ENCODE peak calls at places on chromosome 22, in four cellular contexts. One of them, this sample, is unnamed.

GRCh38 chr22:49156662-49157285 is 670.9 kb downstream of the BRD1 start:
- DNase-seq in A549: no peak
- DNase-seq in gastrocnemius medialis: no peak
- DNase-seq in K562: no peak
- DNase-seq in this sample: no peak

GRCh38 chr22:39219071-39220050 is 25.4 kb downstream of the PDGFB start:
- DNase-seq in A549: no peak
- DNase-seq in gastrocnemius medialis: no peak
- DNase-seq in K562: no peak
- DNase-seq in this sample: no peak

GRCh38 chr22:36577019-36577418 is 48.1 kb upstream of the EIF3D start:
- DNase-seq in A549: peak
- DNase-seq in gastrocnemius medialis: no peak
- DNase-seq in K562: no peak
- DNase-seq in this sample: peak

GRCh38 chr22:40597541-40598453 is 38.7 kb downstream of the MRTFA start:
- DNase-seq in A549: no peak
- DNase-seq in gastrocnemius medialis: no peak
- DNase-seq in K562: no peak
- DNase-seq in this sample: no peak

GRCh38 chr22:48478124-48478523 is 1349.5 kb downstream of the BRD1 start:
- DNase-seq in A549: no peak
- DNase-seq in gastrocnemius medialis: no peak
- DNase-seq in K562: no peak
- DNase-seq in this sample: no peak

GRCh38 chr22:39097098-39098020 is at the start of gene APOBEC3H:
- DNase-seq in A549: no peak
- DNase-seq in gastrocnemius medialis: no peak
- DNase-seq in K562: peak
- DNase-seq in this sample: peak

GRCh38 chr22:20955548-20955947 is 11.5 kb upstream of the AIFM3 start:
- DNase-seq in A549: no peak
- DNase-seq in gastrocnemius medialis: no peak
- DNase-seq in K562: no peak
- DNase-seq in this sample: no peak

GRCh38 chr22:32958021-32958420 is 100.2 kb downstream of the SYN3 start:
- DNase-seq in A549: no peak
- DNase-seq in gastrocnemius medialis: no peak
- DNase-seq in K562: no peak
- DNase-seq in this sample: no peak

GRCh38 chr22:25404923-25405853 is 159.3 kb upstream of the GRK3 start:
- DNase-seq in A549: peak
- DNase-seq in gastrocnemius medialis: peak
- DNase-seq in K562: peak
- DNase-seq in this sample: peak

GRCh38 chr22:49271831-49272230 is 555.8 kb downstream of the BRD1 start:
- DNase-seq in A549: no peak
- DNase-seq in gastrocnemius medialis: no peak
- DNase-seq in K562: no peak
- DNase-seq in this sample: no peak

GRCh38 chr22:48955351-48956311 is 872.0 kb downstream of the BRD1 start:
- DNase-seq in A549: no peak
- DNase-seq in gastrocnemius medialis: no peak
- DNase-seq in K562: no peak
- DNase-seq in this sample: no peak

GRCh38 chr22:27794244-27794643 is 7.3 kb downstream of the MN1 start:
- DNase-seq in A549: no peak
- DNase-seq in gastrocnemius medialis: no peak
- DNase-seq in K562: no peak
- DNase-seq in this sample: no peak

GRCh38 chr22:40721266-40721665 is 42.0 kb downstream of the MCHR1 start:
- DNase-seq in A549: no peak
- DNase-seq in gastrocnemius medialis: no peak
- DNase-seq in K562: no peak
- DNase-seq in this sample: peak

GRCh38 chr22:50270302-50271010 is at the start of gene MAPK11:
- DNase-seq in A549: no peak
- DNase-seq in gastrocnemius medialis: peak
- DNase-seq in K562: peak
- DNase-seq in this sample: peak

GRCh38 chr22:49215840-49216239 is 611.8 kb downstream of the BRD1 start:
- DNase-seq in A549: no peak
- DNase-seq in gastrocnemius medialis: no peak
- DNase-seq in K562: no peak
- DNase-seq in this sample: no peak

GRCh38 chr22:41367680-41368542 is 13.8 kb upstream of the TEF start:
- DNase-seq in A549: no peak
- DNase-seq in gastrocnemius medialis: peak
- DNase-seq in K562: no peak
- DNase-seq in this sample: peak

DNA sequence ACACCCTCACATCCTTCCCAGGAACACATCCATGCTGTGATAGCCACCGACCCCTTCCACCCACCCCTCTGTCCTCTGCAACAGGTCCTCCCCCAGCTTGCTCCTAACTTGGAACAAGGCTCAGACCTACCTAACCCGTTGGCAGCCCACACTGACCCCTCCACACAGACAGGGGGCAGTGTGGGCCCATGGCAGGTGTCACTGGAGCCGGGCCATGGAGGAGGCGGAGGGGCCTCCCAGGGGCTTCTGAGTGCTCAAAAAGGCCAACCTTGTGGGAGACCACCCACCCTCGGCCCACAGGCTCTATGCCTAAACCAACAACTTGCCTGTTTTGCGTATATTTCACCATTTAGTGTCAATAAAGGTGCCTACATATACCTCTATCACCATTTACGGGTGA is 57.0 kb downstream of the CERK start:
- DNase-seq in A549: peak
- DNase-seq in gastrocnemius medialis: no peak
- DNase-seq in K562: peak
- DNase-seq in this sample: no peak
- TF ChIP-seq CTCF in A549: no peak
- TF ChIP-seq CTCF in gastrocnemius medialis: no peak
- TF ChIP-seq CTCF in K562: peak
- TF ChIP-seq CTCF in this sample: peak

GRCh38 chr22:26480611-26480932 is 3.0 kb downstream of the HPS4 start:
- DNase-seq in A549: no peak
- DNase-seq in gastrocnemius medialis: no peak
- DNase-seq in K562: no peak
- DNase-seq in this sample: no peak
- H3K4me3 ChIP-seq in A549: no peak
- H3K4me3 ChIP-seq in gastrocnemius medialis: no peak
- H3K4me3 ChIP-seq in K562: peak
- H3K4me3 ChIP-seq in this sample: no peak

DNA sequence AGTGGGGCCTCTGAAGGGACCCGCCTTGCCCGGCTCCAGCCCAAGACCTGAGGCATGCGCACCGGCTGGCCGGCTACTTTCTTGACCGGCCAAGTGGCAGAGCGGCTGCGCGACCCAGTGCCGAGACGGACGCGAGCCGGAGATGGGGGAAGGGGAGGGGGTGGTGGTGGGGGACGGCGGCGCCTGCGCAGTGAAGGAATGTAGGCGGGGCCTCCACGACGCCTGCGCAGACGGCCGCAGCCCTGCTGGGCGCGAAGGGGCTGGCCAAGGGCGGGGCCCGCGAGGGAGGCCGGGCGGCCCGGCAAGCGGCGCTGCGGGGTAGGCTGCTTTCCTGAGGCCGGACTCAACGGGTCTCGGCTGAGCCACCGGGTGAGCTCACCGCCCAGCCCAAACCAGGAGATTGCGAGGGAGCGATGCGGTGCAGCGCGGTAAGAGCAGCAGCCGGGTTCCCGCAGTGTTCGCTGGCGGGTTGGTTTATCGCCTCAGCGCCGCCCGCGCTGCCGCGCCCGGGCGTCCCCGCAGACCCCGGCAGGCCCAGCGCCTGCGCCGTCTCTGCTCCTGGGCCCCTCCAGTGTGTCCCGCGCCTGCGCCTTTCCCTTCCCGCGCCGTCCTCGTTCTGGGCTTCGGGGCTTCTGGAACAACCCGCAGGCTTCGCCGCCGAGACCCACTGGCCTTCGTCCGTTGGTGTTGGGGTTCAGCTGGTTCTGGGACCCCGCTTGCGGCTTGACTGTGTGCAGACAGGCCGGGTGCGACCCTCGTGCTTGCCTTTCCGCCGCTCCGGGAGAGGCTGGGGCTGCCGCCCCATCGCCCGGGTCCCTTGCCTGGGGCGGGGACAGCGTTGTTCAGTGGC is at the start of gene SPECC1L:
- DNase-seq in A549: peak
- DNase-seq in gastrocnemius medialis: peak
- DNase-seq in K562: peak
- DNase-seq in this sample: peak
- TF ChIP-seq CTCF in A549: no peak
- TF ChIP-seq CTCF in gastrocnemius medialis: no peak
- TF ChIP-seq CTCF in K562: peak
- TF ChIP-seq CTCF in this sample: peak

DNA sequence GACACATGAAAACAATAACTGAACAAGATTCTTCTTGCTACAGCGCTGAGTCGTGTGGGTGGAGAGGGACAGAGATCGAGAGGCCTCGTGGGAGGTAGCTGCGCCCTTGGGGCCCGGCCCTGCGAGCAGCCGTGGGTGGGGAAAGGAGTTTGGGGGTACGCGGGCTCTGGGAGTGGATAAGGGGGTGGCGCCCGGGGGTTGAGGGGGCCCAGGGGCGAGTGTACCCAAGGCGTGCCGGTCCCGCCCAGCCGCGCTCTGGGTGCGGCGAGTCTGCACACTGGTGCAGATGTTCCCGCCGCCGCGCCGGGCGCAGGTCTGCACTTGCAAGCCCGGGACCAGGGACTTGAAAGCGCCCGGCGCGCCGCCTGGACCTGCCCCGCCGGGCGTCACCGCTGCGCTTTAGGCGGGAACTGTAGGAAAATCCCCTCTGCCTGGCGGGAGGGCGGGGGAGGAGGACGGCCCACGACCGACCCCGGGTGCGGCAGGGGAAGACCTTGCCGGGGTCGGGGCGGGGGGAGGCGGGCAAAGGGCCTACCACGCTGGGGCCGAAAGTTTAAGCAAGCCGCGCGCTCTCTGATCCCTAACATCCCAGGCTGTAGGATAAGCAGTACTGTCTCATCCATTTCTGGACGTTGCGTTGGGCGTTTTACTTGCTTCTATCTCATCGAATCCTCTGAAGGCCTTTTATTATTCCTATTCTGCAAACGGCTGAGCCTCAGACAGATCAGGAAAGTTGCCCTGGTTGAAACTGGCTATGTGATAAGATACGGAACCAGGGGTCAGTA is 1.4 kb upstream of the KREMEN1 start:
- DNase-seq in A549: no peak
- DNase-seq in gastrocnemius medialis: no peak
- DNase-seq in K562: no peak
- DNase-seq in this sample: peak
- H3K4me3 ChIP-seq in A549: peak
- H3K4me3 ChIP-seq in gastrocnemius medialis: peak
- H3K4me3 ChIP-seq in K562: no peak
- H3K4me3 ChIP-seq in this sample: peak

DNA sequence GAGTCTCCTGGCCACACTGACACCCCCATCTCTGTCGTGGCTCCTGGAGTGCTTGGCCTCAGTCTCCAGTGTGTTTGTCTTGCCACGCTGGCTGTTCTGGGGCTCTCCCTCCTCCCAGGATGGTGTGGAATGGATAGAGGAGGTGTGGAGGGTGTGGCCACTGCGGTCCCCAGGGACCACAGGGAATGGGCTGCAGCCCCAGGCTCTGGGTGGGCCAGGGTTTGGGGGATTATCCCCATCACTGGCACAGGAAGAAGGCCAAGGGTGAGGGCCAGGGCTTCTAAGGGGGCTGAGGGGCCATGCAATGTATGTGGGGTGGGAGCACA is 8.1 kb downstream of the GNAZ start:
- DNase-seq in A549: no peak
- DNase-seq in gastrocnemius medialis: no peak
- DNase-seq in K562: no peak
- DNase-seq in this sample: no peak
- TF ChIP-seq CTCF in A549: no peak
- TF ChIP-seq CTCF in gastrocnemius medialis: no peak
- TF ChIP-seq CTCF in K562: peak
- TF ChIP-seq CTCF in this sample: no peak

DNA sequence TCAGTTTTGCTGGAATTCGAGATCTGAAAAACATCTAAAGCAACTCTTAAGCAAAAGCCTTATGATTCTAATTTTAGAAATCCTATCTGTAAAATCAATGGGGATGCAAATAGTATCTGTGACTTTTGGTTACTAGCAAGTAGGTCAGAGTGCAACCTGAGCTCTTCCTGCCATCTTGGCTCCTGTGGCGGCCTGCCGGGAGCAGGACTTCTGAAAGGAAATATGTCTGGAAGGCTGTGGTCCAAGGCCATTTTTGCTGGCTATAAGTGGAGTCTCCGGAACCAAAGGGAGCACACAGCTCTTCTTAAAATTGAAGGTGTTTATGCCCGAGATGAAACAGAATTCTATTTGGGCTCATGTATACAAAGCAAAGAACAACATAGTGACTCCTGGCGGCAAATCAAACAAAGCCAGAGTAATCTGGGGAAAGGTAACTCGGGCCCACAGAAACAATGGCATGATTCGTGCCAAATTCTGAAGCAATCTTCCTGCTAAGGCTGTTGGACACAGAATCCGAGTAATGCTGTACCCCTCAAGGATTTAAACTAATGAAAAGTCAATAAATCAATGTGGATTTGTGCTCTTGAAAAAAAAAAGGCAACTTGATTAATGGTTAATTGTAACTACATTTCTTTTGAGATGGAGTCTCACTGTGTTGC is 1.7 kb downstream of the SAMM50 start:
- DNase-seq in A549: no peak
- DNase-seq in gastrocnemius medialis: peak
- DNase-seq in K562: no peak
- DNase-seq in this sample: no peak
- H3K4me3 ChIP-seq in A549: no peak
- H3K4me3 ChIP-seq in gastrocnemius medialis: peak
- H3K4me3 ChIP-seq in K562: peak
- H3K4me3 ChIP-seq in this sample: peak

DNA sequence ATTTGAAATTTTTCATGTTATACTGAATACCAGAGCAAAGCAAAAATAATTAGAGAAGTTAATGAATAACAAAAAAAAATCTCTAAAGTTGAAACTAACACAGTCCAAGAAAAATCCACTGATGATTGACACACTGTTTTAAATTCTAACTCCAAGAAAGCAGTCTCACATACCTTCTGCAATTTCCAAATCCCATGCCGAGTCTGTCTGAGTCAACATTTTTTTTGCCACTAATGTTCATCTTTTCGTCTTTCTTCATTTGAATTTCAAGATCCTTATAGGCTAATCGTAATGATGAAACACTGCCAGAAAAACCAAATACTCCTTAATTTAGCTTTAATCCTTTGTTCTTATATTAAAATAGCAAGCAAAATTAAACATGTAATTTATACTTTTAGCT is 39.5 kb downstream of the ARFGAP3 start:
- DNase-seq in A549: no peak
- DNase-seq in gastrocnemius medialis: no peak
- DNase-seq in K562: no peak
- DNase-seq in this sample: no peak
- TF ChIP-seq CTCF in A549: no peak
- TF ChIP-seq CTCF in gastrocnemius medialis: no peak
- TF ChIP-seq CTCF in K562: no peak
- TF ChIP-seq CTCF in this sample: no peak

This sample was measured in fibroblast of villous mesenchyme.